ENCODE peak calls at places on chromosomes 3 and 15, in five cellular contexts. A is uterus, J is hepatocyte, N is GM20000, Z is AG10803. X is an unnamed sample.

GRCh38 chr3:194875581-194876402 is 190.1 kb downstream of the FAM43A start:
- DNase-seq in A (no peak), J (no peak), N (no peak), Z (peak), X (peak)

GRCh38 chr3:94159062-94159726 is 96.3 kb downstream of the NSUN3 start:
- DNase-seq in A (no peak), J (peak), N (no peak), Z (no peak), X (no peak)

GRCh38 chr3:141227752-141228151 is 3.9 kb upstream of the PXYLP1 start:
- DNase-seq in A (no peak), J (peak), N (no peak), Z (peak), X (peak)

GRCh38 chr3:110456438-110457138 is 615.0 kb upstream of the NECTIN3 start:
- DNase-seq in A (no peak), J (no peak), N (no peak), Z (no peak), X (no peak)

GRCh38 chr15:74156678-74157411 is 16.7 kb upstream of the ISLR start:
- DNase-seq in A (no peak), J (no peak), N (no peak), Z (peak), X (no peak)

GRCh38 chr3:193029800-193030199 is 112.1 kb upstream of the MB21D2 start:
- DNase-seq in A (no peak), J (no peak), N (no peak), Z (no peak), X (no peak)

GRCh38 chr3:119625451-119626153 is 27.9 kb downstream of the PLA1A start:
- DNase-seq in A (no peak), J (no peak), N (no peak), Z (no peak), X (no peak)

GRCh38 chr15:62739507-62739906 is 303.0 kb upstream of the TPM1 start:
- DNase-seq in A (no peak), J (no peak), N (no peak), Z (peak), X (no peak)

GRCh38 chr3:11381563-11381962 is 109.4 kb downstream of the ATG7 start:
- DNase-seq in A (no peak), J (no peak), N (no peak), Z (no peak), X (no peak)

GRCh38 chr3:113629941-113630340 is 66.5 kb downstream of the USF3 start:
- DNase-seq in A (no peak), J (peak), N (no peak), Z (no peak), X (no peak)

GRCh38 chr3:17111556-17111955 is 226.8 kb downstream of the PLCL2 start:
- DNase-seq in A (no peak), J (no peak), N (no peak), Z (no peak), X (no peak)

GRCh38 chr15:22903961-22904534 is 65.6 kb downstream of the NIPA2 start:
- DNase-seq in A (no peak), J (no peak), N (no peak), Z (no peak), X (no peak)

GRCh38 chr3:158794936-158795518 is 6.8 kb upstream of the MFSD1 start:
- DNase-seq in A (no peak), J (peak), N (peak), Z (peak), X (no peak)

GRCh38 chr3:47420044-47420430 is 39.2 kb downstream of the PTPN23 start:
- DNase-seq in A (no peak), J (no peak), N (no peak), Z (no peak), X (no peak)

GRCh38 chr3:47420511-47421484 is 40.0 kb downstream of the PTPN23 start:
- DNase-seq in A (peak), J (peak), N (peak), Z (peak), X (peak)

GRCh38 chr3:47416041-47416440 is 35.2 kb downstream of the PTPN23 start:
- DNase-seq in A (no peak), J (no peak), N (no peak), Z (no peak), X (no peak)

GRCh38 chr3:47419083-47420043 is 38.5 kb downstream of the PTPN23 start:
- DNase-seq in A (no peak), J (no peak), N (no peak), Z (no peak), X (no peak)

DNA sequence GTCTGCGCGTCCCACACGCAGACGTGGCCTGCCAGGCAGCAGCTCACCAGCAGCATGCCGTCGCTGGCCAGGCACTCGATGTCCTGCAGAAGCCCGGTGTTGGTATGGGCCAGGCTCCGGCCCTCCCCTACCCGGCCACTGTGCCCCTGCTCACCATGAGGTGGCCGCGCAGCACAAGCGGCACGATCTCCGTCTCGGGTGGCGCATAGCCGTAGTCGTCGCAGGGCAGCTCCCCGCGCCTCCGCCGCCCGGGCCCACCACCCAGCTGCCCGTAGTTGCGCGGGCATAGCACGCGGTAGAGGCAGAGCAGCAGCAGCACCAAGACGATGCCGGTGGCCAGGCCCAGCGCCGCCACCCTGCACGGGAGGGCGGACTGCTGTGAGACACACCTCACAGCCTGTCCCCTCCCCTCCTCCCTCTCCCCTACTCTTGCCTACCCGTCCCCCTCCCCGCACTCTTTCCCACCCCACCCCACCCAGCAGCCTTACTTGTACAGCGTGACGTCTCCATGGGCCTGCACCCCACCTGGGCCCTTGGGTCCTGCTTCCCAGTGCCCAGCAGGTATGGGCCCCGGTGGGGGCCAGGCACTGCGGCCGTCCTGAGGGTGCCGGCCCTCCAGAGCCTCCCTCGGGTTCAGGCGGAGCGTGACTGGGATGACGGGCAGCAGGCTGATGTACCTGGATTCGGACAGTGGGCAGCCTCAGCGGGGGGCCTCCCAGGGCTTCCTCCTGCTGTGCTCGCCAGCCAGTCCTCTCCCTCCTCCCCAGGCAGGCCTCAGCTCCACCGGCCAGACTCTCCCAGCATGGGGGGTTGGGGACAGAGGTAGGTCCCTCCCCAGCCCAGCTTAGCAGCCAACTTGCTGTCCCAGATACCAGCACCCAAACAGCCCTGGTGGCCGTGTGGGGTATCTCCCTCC is 37.6 kb downstream of the PTPN23 start:
- DNase-seq in A (no peak), J (no peak), N (no peak), Z (no peak), X (no peak)
- TF ChIP-seq CTCF in A (no peak), J (no peak), N (no peak), Z (peak), X (no peak)

GRCh38 chr3:170207717-170208116 is 14.5 kb upstream of the PRKCI start:
- DNase-seq in A (no peak), J (no peak), N (no peak), Z (no peak), X (no peak)

DNA sequence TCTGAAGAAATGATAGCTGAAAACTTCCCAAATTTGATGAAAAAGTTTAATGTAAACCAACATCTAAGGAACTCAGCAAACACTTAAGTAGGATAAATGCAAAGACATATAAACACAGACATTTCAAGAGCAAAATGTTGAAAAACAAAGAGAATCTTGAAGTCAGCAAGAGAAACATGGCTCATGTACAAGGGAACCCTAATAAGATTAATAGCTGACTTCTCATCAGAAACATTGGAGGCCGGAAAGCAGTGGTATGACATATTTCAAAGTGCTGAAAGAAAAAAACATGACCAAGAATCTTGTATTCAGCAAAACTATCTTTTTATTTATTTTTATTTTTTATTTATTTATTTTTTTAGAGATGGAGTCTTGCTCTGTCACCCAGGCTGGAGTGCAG is 10.6 kb upstream of the PRKCI start:
- DNase-seq in A (no peak), J (no peak), N (no peak), Z (no peak), X (no peak)
- TF ChIP-seq CTCF in A (no peak), J (no peak), N (no peak), Z (no peak), X (no peak)

GRCh38 chr3:23657647-23658046 is 148.1 kb upstream of the UBE2E1 start:
- DNase-seq in A (no peak), J (no peak), N (no peak), Z (no peak), X (no peak)

GRCh38 chr3:23659840-23660430 is 145.8 kb upstream of the UBE2E1 start:
- DNase-seq in A (no peak), J (no peak), N (no peak), Z (no peak), X (no peak)

GRCh38 chr3:23662079-23662617 is 143.6 kb upstream of the UBE2E1 start:
- DNase-seq in A (no peak), J (no peak), N (no peak), Z (peak), X (no peak)

GRCh38 chr3:23656821-23657220 is 148.9 kb upstream of the UBE2E1 start:
- DNase-seq in A (no peak), J (no peak), N (no peak), Z (no peak), X (no peak)

GRCh38 chr3:23659274-23659673 is 146.5 kb upstream of the UBE2E1 start:
- DNase-seq in A (no peak), J (no peak), N (peak), Z (no peak), X (no peak)
- TF ChIP-seq CTCF in A (no peak), J (no peak), N (no peak), Z (no peak), X (no peak)

GRCh38 chr15:96356494-96357455 is 26.3 kb downstream of the NR2F2 start:
- DNase-seq in A (peak), J (peak), N (peak), Z (peak), X (peak)

GRCh38 chr15:96353931-96354730 is 23.6 kb downstream of the NR2F2 start:
- DNase-seq in A (peak), J (peak), N (no peak), Z (no peak), X (no peak)

GRCh38 chr15:96353378-96353930 is 23.0 kb downstream of the NR2F2 start:
- DNase-seq in A (no peak), J (no peak), N (no peak), Z (no peak), X (no peak)

GRCh38 chr15:96355561-96356129 is 25.1 kb downstream of the NR2F2 start:
- DNase-seq in A (no peak), J (no peak), N (no peak), Z (no peak), X (no peak)

DNA sequence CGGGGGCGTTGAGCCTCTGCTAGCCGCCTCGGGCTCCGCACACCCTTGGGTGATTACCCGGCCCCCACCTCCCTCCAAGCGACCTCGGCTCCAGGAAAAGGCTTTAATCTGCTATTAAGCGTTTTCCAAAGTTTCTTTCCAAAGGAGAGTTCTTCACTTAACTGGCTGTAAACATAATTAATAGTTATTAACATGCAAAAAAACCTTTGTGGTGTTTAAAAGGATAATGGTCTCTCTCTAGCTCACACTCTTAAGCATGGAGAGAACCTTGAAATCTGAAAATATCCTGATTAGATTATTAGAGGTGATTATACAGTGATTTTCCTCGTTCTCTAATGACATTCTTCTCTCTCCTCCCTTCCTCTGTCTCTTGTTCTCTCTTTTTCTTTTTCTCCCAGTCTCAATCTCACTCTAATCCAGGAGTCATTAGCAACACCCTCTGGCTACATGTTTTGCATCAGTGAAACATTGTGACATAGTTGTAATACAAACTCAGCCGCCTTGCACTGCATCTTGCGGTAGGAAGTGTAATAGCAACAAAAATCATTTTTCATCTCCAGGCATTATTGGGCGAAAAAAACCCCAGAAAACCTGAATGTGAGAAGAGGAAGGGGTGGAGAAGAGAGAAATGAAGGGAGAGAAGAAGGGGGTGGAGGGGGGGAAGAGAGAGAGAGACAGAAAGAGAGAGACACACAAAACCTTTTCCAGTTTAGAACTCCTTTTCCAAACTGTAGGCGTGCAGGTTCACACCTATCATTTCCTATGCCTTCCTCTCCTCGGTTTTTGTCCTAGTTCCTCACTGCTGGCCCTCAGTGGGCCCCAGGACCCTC is 24.4 kb downstream of the NR2F2 start:
- DNase-seq in A (no peak), J (peak), N (no peak), Z (peak), X (no peak)
- TF ChIP-seq CTCF in A (peak), J (no peak), N (no peak), Z (peak), X (peak)

GRCh38 chr3:13152826-13153710 is 79.8 kb upstream of the IQSEC1 start:
- DNase-seq in A (no peak), J (no peak), N (no peak), Z (no peak), X (no peak)
- TF ChIP-seq CTCF in A (no peak), J (no peak), N (no peak), Z (no peak), X (no peak)

DNA sequence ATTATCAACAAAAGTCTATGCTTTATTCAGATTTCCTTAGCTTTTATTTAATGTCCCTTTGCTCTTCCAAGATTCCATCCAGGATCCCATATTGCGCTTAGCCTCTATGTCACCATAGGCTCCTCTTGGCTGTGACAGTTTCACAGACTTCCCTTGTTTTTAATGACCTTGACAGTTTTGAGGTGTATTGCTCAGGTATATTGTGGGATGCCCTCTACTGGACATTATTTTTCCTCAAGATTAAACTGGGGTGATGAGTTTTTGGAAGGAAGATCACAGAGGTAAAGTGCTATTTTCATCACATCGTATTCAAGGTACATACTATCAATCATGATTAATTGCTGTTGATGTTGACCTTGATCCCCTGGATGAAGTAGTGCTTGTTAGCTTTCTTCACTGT is 99.1 kb upstream of the SMAD3 start:
- DNase-seq in A (no peak), J (no peak), N (no peak), Z (no peak), X (no peak)
- TF ChIP-seq CTCF in A (peak), J (peak), N (no peak), Z (no peak), X (peak)

GRCh38 chr3:52231502-52232278 is 6.2 kb upstream of the TLR9 start:
- DNase-seq in A (peak), J (peak), N (peak), Z (peak), X (peak)

GRCh38 chr3:52233108-52233591 is 5.8 kb downstream of the TWF2 start:
- DNase-seq in A (no peak), J (no peak), N (no peak), Z (no peak), X (no peak)

GRCh38 chr3:52230889-52231499 is 5.5 kb upstream of the TLR9 start:
- DNase-seq in A (no peak), J (no peak), N (no peak), Z (no peak), X (no peak)

GRCh38 chr3:52233968-52234367 is 5.0 kb downstream of the TWF2 start:
- DNase-seq in A (no peak), J (no peak), N (no peak), Z (no peak), X (no peak)

GRCh38 chr3:52232279-52233107 is 6.5 kb downstream of the TWF2 start:
- DNase-seq in A (no peak), J (no peak), N (no peak), Z (no peak), X (no peak)
- TF ChIP-seq CTCF in A (no peak), J (peak), N (no peak), Z (no peak), X (peak)

GRCh38 chr15:97679289-97679688 is 281.2 kb upstream of the ARRDC4 start:
- DNase-seq in A (no peak), J (no peak), N (no peak), Z (no peak), X (no peak)
- TF ChIP-seq CTCF in A (no peak), J (no peak), N (no peak), Z (no peak), X (no peak)

DNA sequence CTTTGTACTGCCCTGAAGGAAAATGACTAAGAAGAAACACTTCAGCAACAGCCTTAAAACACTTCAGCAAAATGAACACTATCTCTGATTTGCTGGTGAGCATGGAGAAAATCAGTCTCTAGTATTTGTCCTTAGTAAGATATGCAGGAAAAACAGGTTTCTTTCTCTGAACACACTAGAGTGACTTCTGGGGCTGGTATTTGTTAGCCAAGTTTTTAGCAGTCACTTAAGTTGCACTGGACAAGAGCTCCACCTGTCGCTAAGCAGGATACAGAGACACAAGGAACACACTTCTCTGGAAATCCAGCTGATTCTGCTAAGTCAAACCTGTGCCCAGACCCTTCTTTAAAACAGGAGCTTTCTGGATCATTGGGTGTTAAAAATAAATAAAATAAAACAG is 65.3 kb downstream of the CHAC1 start:
- DNase-seq in A (no peak), J (peak), N (no peak), Z (peak), X (no peak)
- TF ChIP-seq CTCF in A (peak), J (peak), N (no peak), Z (peak), X (peak)

X was measured in osteocyte.